ENCODE peak calls at places on chromosomes 5 and 9, in nine cellular contexts. One of them, this sample, is unnamed.

GRCh38 chr5:67104859-67105258 is 91.7 kb downstream of the CD180 start:
- DNase-seq in activated naive CD4-positive, alpha-beta T cell: no peak
- DNase-seq in cardiac fibroblast: no peak
- DNase-seq in skeletal muscle cell: no peak
- DNase-seq in hypothalamus: no peak
- DNase-seq in G401: no peak
- DNase-seq in Right ventricle myocardium superior: no peak
- DNase-seq in tibial nerve: no peak
- DNase-seq in amygdala: no peak
- DNase-seq in this sample: no peak

GRCh38 chr9:35357116-35357515 is 132.8 kb upstream of the RUSC2 start:
- DNase-seq in hypothalamus: no peak
- DNase-seq in Right ventricle myocardium superior: no peak
- DNase-seq in cardiac fibroblast: no peak
- DNase-seq in G401: no peak
- DNase-seq in amygdala: no peak
- DNase-seq in tibial nerve: no peak
- DNase-seq in skeletal muscle cell: no peak
- DNase-seq in activated naive CD4-positive, alpha-beta T cell: no peak
- DNase-seq in this sample: no peak

GRCh38 chr5:56481147-56481997 is 248.2 kb upstream of the ANKRD55 start:
- DNase-seq in Right ventricle myocardium superior: peak; percentile 72
- DNase-seq in activated naive CD4-positive, alpha-beta T cell: peak; percentile 12
- DNase-seq in G401: peak; percentile 71
- DNase-seq in tibial nerve: peak; percentile 38
- DNase-seq in skeletal muscle cell: no peak
- DNase-seq in hypothalamus: no peak
- DNase-seq in amygdala: peak; percentile 36
- DNase-seq in cardiac fibroblast: peak; percentile 43
- DNase-seq in this sample: peak; percentile 62

GRCh38 chr5:5155617-5156016 is 15.5 kb downstream of the ADAMTS16 start:
- DNase-seq in hypothalamus: no peak
- DNase-seq in cardiac fibroblast: no peak
- DNase-seq in Right ventricle myocardium superior: no peak
- DNase-seq in tibial nerve: no peak
- DNase-seq in skeletal muscle cell: no peak
- DNase-seq in amygdala: no peak
- DNase-seq in activated naive CD4-positive, alpha-beta T cell: no peak
- DNase-seq in G401: no peak
- DNase-seq in this sample: no peak

GRCh38 chr9:93964685-93965084 is 9.5 kb upstream of the BARX1 start:
- DNase-seq in G401: no peak
- DNase-seq in cardiac fibroblast: no peak
- DNase-seq in hypothalamus: no peak
- DNase-seq in skeletal muscle cell: no peak
- DNase-seq in amygdala: no peak
- DNase-seq in Right ventricle myocardium superior: no peak
- DNase-seq in activated naive CD4-positive, alpha-beta T cell: no peak
- DNase-seq in tibial nerve: no peak
- DNase-seq in this sample: no peak

GRCh38 chr5:88236866-88237642 is 31.6 kb downstream of the TMEM161B start:
- DNase-seq in hypothalamus: no peak
- DNase-seq in cardiac fibroblast: peak; percentile 16
- DNase-seq in activated naive CD4-positive, alpha-beta T cell: no peak
- DNase-seq in Right ventricle myocardium superior: no peak
- DNase-seq in G401: no peak
- DNase-seq in skeletal muscle cell: peak; percentile 16
- DNase-seq in tibial nerve: no peak
- DNase-seq in amygdala: no peak
- DNase-seq in this sample: no peak

GRCh38 chr5:88883059-88883565 is at the start of gene MEF2C:
- DNase-seq in amygdala: peak; percentile 77
- DNase-seq in G401: peak; percentile 83
- DNase-seq in Right ventricle myocardium superior: peak; percentile 83
- DNase-seq in activated naive CD4-positive, alpha-beta T cell: no peak
- DNase-seq in hypothalamus: peak; percentile 49
- DNase-seq in tibial nerve: peak; percentile 58
- DNase-seq in skeletal muscle cell: peak; percentile 50
- DNase-seq in cardiac fibroblast: peak; percentile 92
- DNase-seq in this sample: peak; percentile 57

GRCh38 chr9:115604831-115605483 is 487.0 kb upstream of the TNC start:
- DNase-seq in activated naive CD4-positive, alpha-beta T cell: no peak
- DNase-seq in G401: no peak
- DNase-seq in cardiac fibroblast: peak; percentile 80
- DNase-seq in amygdala: no peak
- DNase-seq in tibial nerve: no peak
- DNase-seq in Right ventricle myocardium superior: no peak
- DNase-seq in hypothalamus: no peak
- DNase-seq in skeletal muscle cell: peak; percentile 95
- DNase-seq in this sample: no peak

GRCh38 chr9:117763314-117763713 is 59.1 kb downstream of the TLR4 start:
- DNase-seq in Right ventricle myocardium superior: no peak
- DNase-seq in G401: no peak
- DNase-seq in activated naive CD4-positive, alpha-beta T cell: no peak
- DNase-seq in hypothalamus: no peak
- DNase-seq in amygdala: no peak
- DNase-seq in skeletal muscle cell: peak; percentile 12
- DNase-seq in tibial nerve: no peak
- DNase-seq in cardiac fibroblast: no peak
- DNase-seq in this sample: no peak

GRCh38 chr9:36980148-36980974 is 53.7 kb downstream of the PAX5 start:
- DNase-seq in skeletal muscle cell: no peak
- DNase-seq in hypothalamus: no peak
- DNase-seq in G401: peak; percentile 61
- DNase-seq in Right ventricle myocardium superior: no peak
- DNase-seq in cardiac fibroblast: no peak
- DNase-seq in amygdala: no peak
- DNase-seq in activated naive CD4-positive, alpha-beta T cell: no peak
- DNase-seq in tibial nerve: no peak
- DNase-seq in this sample: no peak

GRCh38 chr9:98795970-98796363 is 388 bp downstream of the ANKS6 start:
- DNase-seq in tibial nerve: no peak
- DNase-seq in amygdala: no peak
- DNase-seq in G401: peak; percentile 25
- DNase-seq in hypothalamus: no peak
- DNase-seq in activated naive CD4-positive, alpha-beta T cell: no peak
- DNase-seq in skeletal muscle cell: no peak
- DNase-seq in cardiac fibroblast: no peak
- DNase-seq in Right ventricle myocardium superior: peak; percentile 58
- DNase-seq in this sample: no peak